ENCODE peak calls at places on chromosomes 1 and 21, in ten cellular contexts. X, Y, Q, O, H, F, N, T, W and U are unnamed samples.

GRCh38 chr1:98468111-98468717 is 193.3 kb upstream of the SNX7 start:
- DNase-seq in X (no peak), Y (no peak), Q (no peak), O (peak; percentile 78), H (peak; percentile 68), F (no peak), N (peak; percentile 65), T (peak; percentile 48), W (peak; percentile 83), U (no peak)

GRCh38 chr1:26761217-26761616 is 26.5 kb upstream of the PIGV start:
- DNase-seq in X (no peak), Y (no peak), Q (no peak), O (no peak), H (no peak), F (no peak), N (no peak), T (no peak), W (no peak), U (no peak)

GRCh38 chr1:161258439-161259386 is at the start of gene PCP4L1:
- DNase-seq in X (no peak), Y (no peak), Q (peak; percentile 73), O (peak; percentile 48), H (peak; percentile 68), F (no peak), N (peak; percentile 68), T (peak; percentile 92), W (peak; percentile 37), U (peak; percentile 28)

GRCh38 chr21:9839011-9839661 is 682.2 kb upstream of the TPTE start:
- DNase-seq in X (no peak), Y (peak; percentile 3), Q (peak; percentile 81), O (no peak), H (no peak), F (no peak), N (peak; percentile 86), T (no peak), W (no peak), U (peak; percentile 57)

GRCh38 chr1:29895201-29895600 is 658.9 kb downstream of the PTPRU start:
- DNase-seq in X (no peak), Y (no peak), Q (no peak), O (no peak), H (no peak), F (no peak), N (no peak), T (no peak), W (no peak), U (no peak)

GRCh38 chr1:158527190-158527815 is 26.9 kb downstream of the OR6Y1 start:
- DNase-seq in X (no peak), Y (no peak), Q (no peak), O (peak; percentile 48), H (peak; percentile 34), F (no peak), N (no peak), T (no peak), W (no peak), U (no peak)

GRCh38 chr1:208148380-208148779 is 95.8 kb downstream of the PLXNA2 start:
- DNase-seq in X (no peak), Y (no peak), Q (no peak), O (no peak), H (no peak), F (no peak), N (no peak), T (no peak), W (no peak), U (no peak)

GRCh38 chr1:41713557-41714327 is 205.0 kb downstream of the HIVEP3 start:
- DNase-seq in X (peak; percentile 51), Y (no peak), Q (no peak), O (peak; percentile 86), H (peak; percentile 91), F (no peak), N (peak; percentile 92), T (no peak), W (peak; percentile 90), U (no peak)

GRCh38 chr21:29490016-29490415 is 191.3 kb downstream of the BACH1 start:
- DNase-seq in X (no peak), Y (no peak), Q (no peak), O (no peak), H (peak; percentile 38), F (no peak), N (no peak), T (no peak), W (peak; percentile 54), U (no peak)